ENCODE peak calls at places on chromosomes 3 and 15, in nine cellular contexts. F is tibial artery, M is neural progenitor cell, A is body of pancreas, R is A549, S is ascending aorta, O is BJ, K is suprapubic skin, T is lung. P is an unnamed sample.

GRCh38 chr3:61914277-61914676 is 352.9 kb downstream of the PTPRG start:
- DNase-seq in F (no peak), M (no peak), A (no peak), R (no peak), S (no peak), O (no peak), K (no peak), T (no peak), P (no peak)

GRCh38 chr3:100766069-100766468 is 56.8 kb downstream of the TFG start:
- DNase-seq in F (no peak), M (no peak), A (no peak), R (no peak), S (no peak), O (no peak), K (no peak), T (no peak), P (no peak)

GRCh38 chr3:161420746-161421145 is 49.4 kb upstream of the SPTSSB start:
- DNase-seq in F (no peak), M (peak), A (peak), R (peak), S (no peak), O (no peak), K (no peak), T (no peak), P (no peak)

GRCh38 chr3:183244219-183244618 is 8.8 kb upstream of the B3GNT5 start:
- DNase-seq in F (peak), M (no peak), A (peak), R (no peak), S (peak), O (no peak), K (no peak), T (peak), P (no peak)

GRCh38 chr3:5195605-5196004 is 8.1 kb downstream of the EDEM1 start:
- DNase-seq in F (no peak), M (no peak), A (peak), R (no peak), S (no peak), O (no peak), K (no peak), T (peak), P (no peak)

GRCh38 chr3:40237892-40238571 is 71.5 kb upstream of the EIF1B start:
- DNase-seq in F (no peak), M (peak), A (no peak), R (peak), S (no peak), O (no peak), K (no peak), T (no peak), P (no peak)

GRCh38 chr15:44243146-44243545 is 45.4 kb upstream of the GOLM2 start:
- DNase-seq in F (no peak), M (no peak), A (no peak), R (no peak), S (no peak), O (no peak), K (no peak), T (no peak), P (no peak)

GRCh38 chr3:154062513-154062912 is 58.7 kb upstream of the ARHGEF26 start:
- DNase-seq in F (no peak), M (no peak), A (no peak), R (no peak), S (no peak), O (no peak), K (no peak), T (no peak), P (no peak)

GRCh38 chr3:141646760-141647561 is 91.1 kb upstream of the RNF7 start:
- DNase-seq in F (no peak), M (peak), A (peak), R (peak), S (no peak), O (no peak), K (peak), T (peak), P (no peak)

GRCh38 chr15:47870956-47871625 is 153.8 kb downstream of the SEMA6D start:
- DNase-seq in F (no peak), M (no peak), A (no peak), R (no peak), S (no peak), O (peak), K (no peak), T (no peak), P (peak)

GRCh38 chr3:119342176-119342575 is 48.0 kb downstream of the ARHGAP31 start:
- DNase-seq in F (no peak), M (no peak), A (no peak), R (no peak), S (no peak), O (no peak), K (no peak), T (no peak), P (no peak)

GRCh38 chr15:36961956-36962355 is 138.4 kb downstream of the MEIS2 start:
- DNase-seq in F (no peak), M (no peak), A (no peak), R (no peak), S (no peak), O (no peak), K (no peak), T (no peak), P (no peak)

GRCh38 chr15:77013786-77014136 is 18.8 kb downstream of the PSTPIP1 start:
- DNase-seq in F (no peak), M (no peak), A (no peak), R (no peak), S (no peak), O (no peak), K (no peak), T (no peak), P (no peak)

GRCh38 chr3:178325330-178325729 is 210.9 kb upstream of the KCNMB2 start:
- DNase-seq in F (no peak), M (peak), A (no peak), R (peak), S (no peak), O (peak), K (no peak), T (no peak), P (peak)

GRCh38 chr3:13536832-13537231 is 12.1 kb upstream of the FBLN2 start:
- DNase-seq in F (no peak), M (no peak), A (no peak), R (no peak), S (no peak), O (no peak), K (no peak), T (no peak), P (no peak)

GRCh38 chr3:12513694-12514446 is 29.6 kb downstream of the TSEN2 start:
- DNase-seq in F (no peak), M (no peak), A (no peak), R (no peak), S (no peak), O (no peak), K (no peak), T (no peak), P (no peak)

GRCh38 chr3:61714225-61714624 is 152.9 kb downstream of the PTPRG start:
- DNase-seq in F (no peak), M (no peak), A (no peak), R (no peak), S (no peak), O (no peak), K (no peak), T (no peak), P (no peak)

GRCh38 chr3:27141668-27142067 is 227.5 kb downstream of the NEK10 start:
- DNase-seq in F (no peak), M (no peak), A (no peak), R (peak), S (no peak), O (no peak), K (no peak), T (no peak), P (no peak)
- TF ChIP-seq CTCF in F (no peak), M (peak), A (no peak), R (no peak), S (no peak), O (no peak), K (no peak), T (no peak), P (no peak)

GRCh38 chr3:42072583-42072924 is 18.6 kb upstream of the TRAK1 start:
- DNase-seq in F (no peak), M (no peak), A (no peak), R (no peak), S (no peak), O (no peak), K (no peak), T (no peak), P (no peak)
- H3K4me3 ChIP-seq in F (peak), M (no peak), A (no peak), R (no peak), S (peak), O (no peak), K (peak), T (no peak), P (peak)

GRCh38 chr15:79858469-79858868 is 38.3 kb downstream of the MTHFS start:
- DNase-seq in F (no peak), M (no peak), A (no peak), R (peak), S (no peak), O (no peak), K (no peak), T (no peak), P (no peak)
- TF ChIP-seq CTCF in F (no peak), M (peak), A (peak), R (peak), S (no peak), O (peak), K (no peak), T (no peak), P (no peak)

DNA sequence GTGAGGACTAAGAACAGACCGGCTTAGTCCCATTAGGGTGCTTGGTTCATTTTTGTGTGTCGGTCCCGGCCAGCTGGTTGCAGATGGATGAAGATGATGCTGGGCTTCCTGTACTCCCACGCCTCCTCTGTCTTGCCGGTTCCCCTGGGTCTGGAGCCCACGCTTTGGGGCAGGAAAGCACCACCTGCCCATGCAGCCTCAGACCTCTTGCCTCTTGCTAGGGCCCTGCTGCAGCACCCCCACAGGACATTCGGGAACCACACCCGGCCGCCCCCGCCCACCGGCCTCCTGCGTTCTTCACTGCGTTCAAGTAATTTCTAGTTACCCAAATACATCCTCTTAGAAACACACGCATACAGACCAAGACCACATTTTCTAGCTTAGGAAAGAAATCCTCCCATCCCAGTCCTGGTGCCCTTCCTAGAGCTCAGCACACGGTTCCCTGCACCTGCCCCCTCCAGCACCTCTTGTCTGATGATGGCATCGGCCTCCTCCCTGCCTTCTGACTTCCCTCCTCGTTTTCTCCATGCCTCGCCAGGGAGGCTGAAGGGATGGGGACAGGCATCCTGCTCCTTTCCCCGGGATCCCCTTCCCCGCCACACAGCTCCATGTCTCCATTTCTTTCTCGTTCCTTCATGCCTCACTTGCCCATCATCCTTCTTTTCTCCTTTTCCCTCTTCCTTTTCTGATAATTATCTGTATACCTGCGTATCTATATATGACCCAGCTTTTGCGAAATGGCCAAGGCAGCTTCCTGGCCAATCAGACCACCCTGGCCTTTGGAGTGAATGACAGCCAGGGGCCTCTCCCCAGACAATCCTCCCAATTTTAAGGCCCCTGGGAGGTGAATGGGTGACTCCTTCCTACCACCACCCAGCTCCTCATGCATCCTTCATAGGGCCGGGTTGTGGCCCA is 30.9 kb downstream of the FAM3D start:
- DNase-seq in F (no peak), M (no peak), A (no peak), R (no peak), S (no peak), O (no peak), K (no peak), T (no peak), P (no peak)
- H3K4me3 ChIP-seq in F (no peak), M (no peak), A (no peak), R (no peak), S (no peak), O (no peak), K (no peak), T (no peak), P (no peak)

GRCh38 chr3:58560771-58561311 is 16.4 kb downstream of the FAM107A start:
- DNase-seq in F (peak), M (peak), A (no peak), R (peak), S (no peak), O (peak), K (peak), T (no peak), P (peak)
- TF ChIP-seq CTCF in F (no peak), M (peak), A (no peak), R (peak), S (no peak), O (peak), K (no peak), T (no peak), P (peak)

DNA sequence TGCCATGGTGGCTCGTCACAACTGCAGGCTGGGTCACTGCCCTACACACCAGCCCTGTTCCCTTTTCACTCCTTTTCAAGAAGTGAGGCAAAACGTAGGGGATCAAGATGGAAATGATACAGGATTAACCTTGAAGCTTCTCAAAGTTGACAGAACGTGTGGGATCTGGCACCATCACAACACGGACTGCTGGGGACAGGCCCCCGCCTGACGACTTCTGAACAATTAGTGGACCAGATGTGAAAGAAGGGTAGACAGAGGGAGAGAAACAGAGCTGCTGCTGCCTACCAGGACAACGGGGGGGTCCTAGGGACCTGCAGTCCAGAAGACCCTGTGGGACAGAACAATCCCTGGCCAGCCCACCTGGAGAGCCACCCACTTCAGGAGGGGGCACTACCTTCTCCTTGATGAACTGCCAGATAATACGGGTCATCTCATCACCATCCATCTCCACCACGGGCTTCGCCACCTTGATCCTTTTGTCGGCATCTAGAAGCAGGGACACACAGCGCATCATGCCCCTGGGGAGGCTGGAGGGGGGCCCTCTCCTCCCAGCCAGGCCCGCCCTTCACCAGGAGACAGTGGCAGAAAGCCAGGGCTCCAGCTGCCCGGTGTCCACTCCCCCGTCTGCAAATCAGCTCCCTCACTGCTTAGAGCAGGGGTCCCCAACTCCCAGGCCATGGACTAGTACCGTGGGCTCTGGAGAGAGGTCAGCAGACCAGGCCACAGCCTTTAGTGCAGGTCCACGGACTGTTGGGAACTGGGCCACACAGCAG is 10.9 kb downstream of the IDH2 start:
- DNase-seq in F (no peak), M (no peak), A (no peak), R (no peak), S (no peak), O (no peak), K (no peak), T (no peak), P (no peak)
- H3K4me3 ChIP-seq in F (no peak), M (no peak), A (no peak), R (no peak), S (no peak), O (no peak), K (no peak), T (no peak), P (no peak)

GRCh38 chr3:159831466-159831865 is 157.2 kb upstream of the IL12A start:
- DNase-seq in F (no peak), M (no peak), A (no peak), R (no peak), S (no peak), O (no peak), K (no peak), T (no peak), P (no peak)

GRCh38 chr3:159835126-159835525 is 153.5 kb upstream of the IL12A start:
- DNase-seq in F (no peak), M (no peak), A (no peak), R (no peak), S (no peak), O (no peak), K (no peak), T (no peak), P (no peak)

GRCh38 chr3:159829056-159829995 is 159.3 kb upstream of the IL12A start:
- DNase-seq in F (peak), M (no peak), A (peak), R (peak), S (no peak), O (no peak), K (no peak), T (peak), P (no peak)

GRCh38 chr3:159830523-159831151 is 158.0 kb upstream of the IL12A start:
- DNase-seq in F (no peak), M (no peak), A (no peak), R (no peak), S (no peak), O (no peak), K (no peak), T (no peak), P (no peak)

DNA sequence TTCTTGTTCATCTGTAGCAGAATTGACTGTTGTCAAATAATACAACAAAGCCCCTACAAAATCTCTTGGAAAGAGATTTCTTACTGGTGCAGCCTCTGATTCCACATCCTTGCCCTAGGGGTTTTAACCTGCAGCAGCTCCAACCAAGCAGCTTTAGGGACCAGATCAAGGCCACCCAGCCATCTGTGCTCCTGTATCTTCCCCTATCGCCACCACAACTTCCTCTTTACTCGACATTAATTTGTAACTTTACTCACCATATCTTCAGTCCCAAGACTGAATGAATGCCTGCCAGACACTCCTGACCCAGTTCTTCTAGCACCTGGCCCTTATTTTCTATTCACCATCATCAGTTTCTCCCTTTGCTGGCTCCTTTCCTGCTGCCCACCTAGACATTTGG is 156.6 kb upstream of the IL12A start:
- DNase-seq in F (no peak), M (no peak), A (no peak), R (no peak), S (no peak), O (no peak), K (no peak), T (no peak), P (no peak)
- TF ChIP-seq CTCF in F (no peak), M (no peak), A (no peak), R (no peak), S (no peak), O (no peak), K (no peak), T (no peak), P (no peak)

DNA sequence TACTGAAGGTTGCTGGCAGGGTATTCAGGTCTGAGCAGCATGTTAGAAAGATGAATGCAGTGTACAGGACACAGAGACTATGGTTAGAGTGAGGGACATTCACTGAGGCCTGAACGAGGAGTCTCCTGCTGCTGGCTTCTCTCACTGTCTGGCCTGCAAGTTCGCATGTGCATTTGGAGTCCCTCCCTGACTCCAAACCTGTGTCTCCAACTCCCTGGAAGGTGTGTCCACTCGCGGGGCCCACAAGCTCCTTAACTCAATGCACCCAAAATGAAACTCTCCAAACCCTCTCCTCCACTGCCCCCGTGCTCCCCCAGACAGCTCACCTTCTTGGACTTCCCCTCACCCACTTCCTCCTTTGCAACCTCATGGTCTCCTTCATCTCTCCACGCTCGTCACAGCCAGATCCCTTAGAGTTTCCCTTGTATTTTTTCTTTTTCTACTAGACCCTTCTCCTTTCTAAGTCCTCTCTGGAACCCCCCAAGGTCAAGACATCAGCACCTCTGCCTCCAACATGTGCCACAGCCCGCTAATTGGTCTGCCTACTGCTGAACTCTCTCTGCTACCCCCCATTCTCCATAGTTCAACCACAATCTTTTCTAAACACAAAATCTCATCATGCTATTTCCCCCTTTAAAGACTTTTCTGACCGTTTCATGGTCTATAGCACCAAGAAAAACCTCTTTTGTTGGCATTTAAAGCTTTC is 58.3 kb downstream of the HES1 start:
- DNase-seq in F (no peak), M (no peak), A (no peak), R (no peak), S (no peak), O (no peak), K (no peak), T (no peak), P (no peak)
- H3K4me3 ChIP-seq in F (no peak), M (no peak), A (no peak), R (no peak), S (no peak), O (no peak), K (no peak), T (no peak), P (no peak)

GRCh38 chr15:27077790-27078189 is 106.8 kb downstream of the GABRG3 start:
- DNase-seq in F (no peak), M (no peak), A (no peak), R (no peak), S (no peak), O (no peak), K (no peak), T (no peak), P (no peak)
- TF ChIP-seq CTCF in F (no peak), M (peak), A (no peak), R (no peak), S (no peak), O (no peak), K (no peak), T (no peak), P (no peak)

GRCh38 chr15:70505971-70506887 is 257.1 kb downstream of the UACA start:
- DNase-seq in F (no peak), M (no peak), A (no peak), R (no peak), S (no peak), O (no peak), K (no peak), T (no peak), P (no peak)
- H3K4me3 ChIP-seq in F (no peak), M (no peak), A (no peak), R (no peak), S (no peak), O (no peak), K (no peak), T (no peak), P (no peak)